ENCODE peak calls at places on chromosomes 6 and 20, in ten cellular contexts. S is mesendoderm; C is OCI-LY7; T is psoas muscle; K is stomach; E is astrocyte of the spinal cord; W is lower leg skin; D is naive thymus-derived CD4-positive, alpha-beta T cell; V is choroid plexus epithelial cell; Q is brain microvascular endothelial cell. U is an unnamed sample.
A peak's percentile ranks its signal among the peaks of the same experiment; 100 is the strongest.

GRCh38 chr6:142416179-142416578 is 114.4 kb downstream of the ADGRG6 start:
- DNase-seq in W (no peak), S (peak; percentile 61), V (peak; percentile 96), T (no peak), Q (peak; percentile 98), K (no peak), D (no peak), E (peak; percentile 98), C (no peak), U (no peak)

GRCh38 chr6:39266782-39267355 is 37.6 kb upstream of the KCNK5 start:
- DNase-seq in D (no peak), W (no peak), K (no peak), C (no peak), Q (no peak), S (no peak), E (no peak), T (no peak), V (no peak), U (no peak)

GRCh38 chr20:57786304-57786942 is 76.6 kb upstream of the PMEPA1 start:
- DNase-seq in E (no peak), T (no peak), K (no peak), V (no peak), D (no peak), W (peak; percentile 58), C (no peak), S (no peak), Q (no peak), U (no peak)

GRCh38 chr6:135972586-135972985 is 121.1 kb downstream of the PDE7B start:
- DNase-seq in D (no peak), S (no peak), K (no peak), C (no peak), V (no peak), Q (no peak), T (no peak), E (no peak), W (no peak), U (no peak)

GRCh38 chr20:25282034-25282781 is 34.3 kb downstream of the PYGB start:
- DNase-seq in S (no peak), D (no peak), W (peak; percentile 83), C (no peak), T (no peak), V (no peak), Q (no peak), K (peak; percentile 24), E (no peak), U (peak; percentile 67)

GRCh38 chr20:4726710-4727391 is 5.1 kb downstream of the PRND start:
- DNase-seq in Q (peak; percentile 19), T (no peak), K (no peak), E (peak; percentile 42), D (peak; percentile 74), S (peak; percentile 23), W (no peak), V (peak; percentile 56), C (peak; percentile 16), U (no peak)

GRCh38 chr6:44451803-44452690 is 64.5 kb downstream of the CDC5L start:
- DNase-seq in E (peak; percentile 45), C (no peak), S (no peak), T (no peak), Q (peak; percentile 37), K (no peak), D (no peak), W (no peak), V (peak; percentile 67), U (no peak)

GRCh38 chr20:58359441-58359840 is 29.6 kb upstream of the VAPB start:
- DNase-seq in D (no peak), C (no peak), Q (no peak), V (peak; percentile 60), S (peak; percentile 48), W (no peak), E (no peak), K (no peak), T (no peak), U (no peak)

GRCh38 chr6:121439456-121440250 is 4.2 kb downstream of the GJA1 start:
- DNase-seq in E (no peak), T (no peak), Q (no peak), D (no peak), K (no peak), S (peak; percentile 33), C (no peak), V (no peak), W (no peak), U (no peak)

GRCh38 chr6:121436172-121436965 is 923 bp downstream of the GJA1 start:
- DNase-seq in W (no peak), E (no peak), V (no peak), S (no peak), K (no peak), C (no peak), Q (no peak), D (no peak), T (peak; percentile 20), U (no peak)

GRCh38 chr6:121435444-121436069 is at the start of gene GJA1:
- DNase-seq in K (no peak), E (peak; percentile 92), V (peak; percentile 89), Q (peak; percentile 85), W (no peak), D (no peak), T (no peak), S (peak; percentile 97), C (no peak), U (peak; percentile 78)

GRCh38 chr6:121436966-121437756 is 1.7 kb downstream of the GJA1 start:
- DNase-seq in T (peak; percentile 51), S (peak; percentile 88), C (no peak), W (peak; percentile 90), K (no peak), E (peak; percentile 68), D (no peak), Q (peak; percentile 48), V (peak; percentile 62), U (peak; percentile 74)

DNA sequence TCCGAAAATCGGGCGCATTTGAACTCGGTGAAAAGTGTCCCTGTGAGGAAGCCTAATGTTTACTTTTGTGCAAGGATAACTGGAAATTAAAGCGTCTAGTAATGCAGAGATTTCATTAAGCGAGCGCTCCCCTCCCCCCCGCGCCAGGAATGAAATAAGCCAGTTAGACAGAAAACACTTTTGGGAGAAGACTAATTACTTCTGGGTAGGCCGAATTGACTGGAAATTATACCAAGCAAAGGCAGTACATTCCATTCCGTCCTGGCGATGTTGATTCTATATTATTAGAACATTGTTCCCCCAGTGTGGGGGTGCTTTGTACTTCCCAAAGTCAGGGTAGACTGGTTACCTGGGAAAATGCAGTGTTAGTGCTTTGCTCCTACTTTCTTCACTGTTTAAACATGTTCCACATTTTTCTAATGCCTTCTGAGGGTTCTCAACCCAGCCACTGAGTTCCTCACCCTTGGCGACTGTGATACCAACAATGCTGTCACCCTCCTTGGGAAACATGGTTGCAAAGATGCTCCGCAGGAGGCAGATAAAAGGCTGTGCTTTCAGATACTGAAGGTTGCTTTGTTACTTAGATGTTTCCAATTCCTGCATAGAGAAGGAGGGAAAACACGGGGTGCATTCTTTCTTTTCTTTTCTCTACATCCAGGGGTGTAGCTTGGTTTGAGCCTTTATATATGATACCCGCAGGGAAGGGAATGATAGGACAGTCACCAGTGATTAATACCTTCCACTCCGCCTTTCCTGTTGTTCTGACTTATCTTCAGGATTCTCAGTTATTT is 2.6 kb downstream of the GJA1 start:
- DNase-seq in K (no peak), V (peak; percentile 63), T (no peak), C (no peak), W (no peak), Q (peak; percentile 60), D (no peak), S (peak; percentile 97), E (peak; percentile 60), U (peak; percentile 68)
- H3K4me3 ChIP-seq in K (peak overlapping the region; percentile 60), V (peak overlapping the region; percentile 80), T (peak overlapping the region; percentile 69), C (no peak overlapping the region), W (peak overlapping the region; percentile 56), Q (peak overlapping the region; percentile 86), D (peak overlapping the region; percentile 59), S (peak overlapping the region; percentile 94), E (peak overlapping the region; percentile 96), U (peak overlapping the region; percentile 66)

GRCh38 chr6:169921227-169921626 is 169.8 kb downstream of the ERMARD start:
- DNase-seq in V (no peak), S (no peak), E (no peak), W (no peak), D (no peak), K (no peak), Q (no peak), T (no peak), C (no peak), U (no peak)
- H3K4me3 ChIP-seq in V (no peak overlapping the region), S (no peak overlapping the region), E (no peak overlapping the region), W (no peak overlapping the region), D (no peak overlapping the region), K (no peak overlapping the region), Q (no peak overlapping the region), T (no peak overlapping the region), C (no peak overlapping the region), U (no peak overlapping the region)

DNA sequence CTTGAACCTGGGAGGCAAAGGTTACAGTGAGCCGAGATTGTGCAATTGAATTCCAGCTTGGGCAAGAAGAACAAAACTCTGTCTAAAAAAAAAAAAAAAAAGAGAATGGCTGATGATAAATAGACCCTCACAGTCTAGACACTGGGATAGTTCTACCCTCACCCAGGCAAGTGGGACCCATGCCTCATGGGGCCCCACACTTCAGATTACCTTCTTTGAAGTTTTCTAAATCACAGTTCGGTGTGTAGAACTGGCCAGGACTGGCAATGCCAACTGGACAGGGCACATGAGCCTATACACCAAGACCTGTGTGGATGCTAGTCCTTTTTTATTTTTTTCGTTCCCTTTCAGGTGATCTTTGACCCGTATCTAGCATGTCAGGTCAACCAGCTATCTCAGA is 24.3 kb upstream of the VIP start:
- DNase-seq in W (no peak), C (no peak), K (no peak), T (no peak), D (no peak), E (no peak), Q (no peak), V (no peak), S (no peak), U (no peak)
- H3K4me3 ChIP-seq in W (no peak overlapping the region), C (no peak overlapping the region), K (no peak overlapping the region), T (no peak overlapping the region), D (no peak overlapping the region), E (no peak overlapping the region), Q (no peak overlapping the region), V (no peak overlapping the region), S (no peak overlapping the region), U (no peak overlapping the region)

GRCh38 chr20:64222273-64222672 is 33.3 kb upstream of the PCMTD2 start:
- DNase-seq in D (no peak), V (peak; percentile 55), S (no peak), K (peak; percentile 26), W (no peak), C (no peak), T (peak; percentile 36), E (peak; percentile 12), Q (no peak), U (no peak)
- H3K4me3 ChIP-seq in D (no peak overlapping the region), V (no peak overlapping the region), S (no peak overlapping the region), K (no peak overlapping the region), W (no peak overlapping the region), C (no peak overlapping the region), T (no peak overlapping the region), E (no peak overlapping the region), Q (no peak overlapping the region), U (no peak overlapping the region)

U was measured in tibial artery.